ENCODE peak calls at places on chromosomes 16 and 17, in eight cellular contexts. Y, S, N, H, P, F, A and L are unnamed samples.
A peak's percentile ranks its signal among the peaks of the same experiment; 100 is the strongest.

GRCh38 chr16:25966172-25967097 is 274.7 kb downstream of the HS3ST4 start:
- DNase-seq in A (no peak), P (no peak), H (no peak), S (no peak), F (no peak), Y (no peak), N (no peak), L (no peak)

GRCh38 chr17:81306491-81306890 is 11.4 kb upstream of the SLC38A10 start:
- DNase-seq in P (no peak), S (no peak), A (no peak), F (no peak), Y (no peak), H (no peak), N (no peak), L (no peak)

GRCh38 chr16:20868890-20869289 is 31.3 kb downstream of the DCUN1D3 start:
- DNase-seq in Y (peak; percentile 86), N (peak; percentile 89), F (peak; percentile 56), P (peak; percentile 80), H (peak; percentile 73), A (peak; percentile 85), S (no peak), L (peak; percentile 68)

GRCh38 chr16:28063611-28064061 is at the start of gene GSG1L:
- DNase-seq in P (no peak), Y (no peak), F (no peak), S (no peak), N (no peak), A (no peak), H (no peak), L (peak; percentile 12)

GRCh38 chr17:79777166-79777843 is 643 bp upstream of the CBX2 start:
- DNase-seq in P (no peak), N (peak; percentile 56), F (no peak), H (peak; percentile 40), S (no peak), Y (peak; percentile 76), A (peak; percentile 77), L (peak; percentile 64)

GRCh38 chr17:40480501-40481003 is 20.9 kb downstream of the TNS4 start:
- DNase-seq in A (no peak), H (peak; percentile 78), S (peak; percentile 47), P (no peak), F (no peak), Y (peak; percentile 90), N (no peak), L (peak; percentile 89)

GRCh38 chr17:76734080-76734840 is 2.9 kb downstream of the SRSF2 start:
- DNase-seq in N (no peak), S (no peak), Y (peak; percentile 62), A (no peak), F (no peak), H (no peak), P (no peak), L (peak; percentile 53)

GRCh38 chr17:67511012-67511411 is 133.9 kb downstream of the PITPNC1 start:
- DNase-seq in Y (no peak), P (no peak), F (no peak), N (no peak), S (no peak), H (no peak), A (no peak), L (no peak)

GRCh38 chr17:51164911-51165679 is 1.1 kb upstream of the NME2 start:
- DNase-seq in A (no peak), F (no peak), S (no peak), P (no peak), Y (no peak), H (no peak), N (peak; percentile 33), L (no peak)

GRCh38 chr17:77458202-77459017 is 317.6 kb downstream of the SEC14L1 start:
- DNase-seq in S (no peak), N (no peak), F (no peak), Y (no peak), A (no peak), P (no peak), H (no peak), L (no peak)

GRCh38 chr16:88619859-88620655 is 18.3 kb upstream of the IL17C start:
- DNase-seq in P (no peak), H (no peak), Y (no peak), F (no peak), S (no peak), A (no peak), N (no peak), L (no peak)

GRCh38 chr17:78227455-78227916 is 3.9 kb upstream of the TMEM235 start:
- DNase-seq in Y (no peak), S (no peak), N (no peak), P (no peak), H (no peak), F (no peak), A (no peak), L (no peak)

GRCh38 chr16:83215417-83216001 is 588.7 kb downstream of the CDH13 start:
- DNase-seq in Y (peak; percentile 50), H (no peak), A (no peak), S (no peak), P (no peak), F (no peak), N (no peak), L (peak; percentile 39)

GRCh38 chr16:87326151-87326571 is 9.0 kb upstream of the C16orf95 start:
- DNase-seq in S (no peak), Y (peak; percentile 54), F (no peak), N (no peak), P (no peak), H (no peak), A (no peak), L (peak; percentile 14)

GRCh38 chr16:53041196-53041977 is 11.3 kb downstream of the CHD9NB start:
- DNase-seq in F (peak; percentile 57), P (no peak), A (peak; percentile 62), Y (peak; percentile 53), H (peak; percentile 55), S (no peak), N (peak; percentile 35), L (no peak)

GRCh38 chr17:77445030-77445907 is 304.5 kb downstream of the SEC14L1 start:
- DNase-seq in P (no peak), Y (peak; percentile 85), H (peak; percentile 96), S (no peak), F (no peak), A (peak; percentile 71), N (no peak), L (peak; percentile 80)

GRCh38 chr16:55842369-55843104 is 9.6 kb upstream of the CES1 start:
- DNase-seq in F (no peak), Y (peak; percentile 68), S (no peak), N (peak; percentile 35), A (no peak), P (no peak), H (peak; percentile 42), L (peak; percentile 63)

GRCh38 chr16:88810166-88810867 is 1.4 kb downstream of the APRT start:
- DNase-seq in A (no peak), H (no peak), P (no peak), F (no peak), Y (peak; percentile 38), N (no peak), S (no peak), L (peak; percentile 45)

DNA sequence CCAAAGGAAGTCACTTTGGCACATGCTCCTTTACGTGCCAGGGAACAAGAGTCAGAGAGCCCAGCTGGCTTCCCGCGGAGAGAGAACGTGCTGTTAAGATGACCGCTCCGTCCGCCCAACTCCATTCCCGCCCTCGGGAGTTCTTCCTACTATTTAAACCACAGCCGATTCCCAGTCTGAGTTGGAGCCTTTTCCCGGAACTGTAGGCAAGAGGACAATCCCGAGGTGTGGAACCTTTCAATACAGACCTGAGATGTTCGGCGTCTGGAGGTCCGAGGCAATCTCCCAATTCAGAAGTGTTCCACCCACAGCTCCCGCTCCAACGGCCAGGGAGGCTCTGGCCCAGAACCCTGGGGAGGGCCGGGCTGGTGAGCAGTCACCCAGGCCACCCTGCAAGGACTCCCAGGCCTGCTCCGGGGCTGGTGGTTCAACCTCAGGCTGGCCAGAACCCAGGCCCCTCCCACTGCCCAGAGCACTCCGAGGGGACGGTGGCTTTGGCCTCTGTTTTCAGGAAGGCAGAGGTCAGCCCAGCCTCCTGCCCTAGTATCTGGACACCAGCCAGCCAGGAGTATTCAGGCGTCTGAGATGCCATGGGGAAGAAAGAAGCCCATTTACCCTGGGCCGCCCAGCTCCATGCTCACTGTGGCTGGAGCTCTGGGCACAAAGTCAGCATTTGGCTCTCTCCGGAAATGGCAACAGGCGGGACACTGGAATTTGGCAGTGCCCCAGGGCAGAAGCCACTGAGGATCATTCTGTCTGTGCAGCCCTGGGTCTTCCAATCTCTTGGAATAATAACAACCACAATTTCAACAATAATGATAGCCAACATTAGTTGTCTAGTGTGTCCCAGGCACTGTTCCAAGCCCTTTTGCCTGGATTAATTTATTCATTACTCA is 21.4 kb downstream of the EMP2 start:
- DNase-seq in P (peak; percentile 54), S (peak; percentile 53), H (peak; percentile 77), A (peak; percentile 70), Y (peak; percentile 82), F (peak; percentile 78), N (peak; percentile 41), L (peak; percentile 84)
- H3K4me3 ChIP-seq in P (no peak overlapping the region), S (peak overlapping the region; percentile 13), H (peak overlapping the region; percentile 41), A (no peak overlapping the region), Y (peak overlapping the region; percentile 4), F (peak overlapping the region; percentile 32), N (no peak overlapping the region), L (peak overlapping the region; percentile 62)

GRCh38 chr16:30409125-30410060 is 2.0 kb downstream of the ZNF771 start:
- DNase-seq in H (peak; percentile 77), Y (peak; percentile 93), S (peak; percentile 17), P (peak; percentile 92), N (peak; percentile 92), A (peak; percentile 92), F (peak; percentile 91), L (peak; percentile 88)
- H3K4me3 ChIP-seq in H (no peak overlapping the region), Y (no peak overlapping the region), S (no peak overlapping the region), P (no peak overlapping the region), N (no peak overlapping the region), A (no peak overlapping the region), F (no peak overlapping the region), L (no peak overlapping the region)

GRCh38 chr17:39306028-39306427 is 80.3 kb upstream of the STAC2 start:
- DNase-seq in Y (no peak), N (no peak), P (no peak), A (no peak), H (no peak), F (no peak), S (no peak), L (no peak)
- H3K4me3 ChIP-seq in Y (no peak overlapping the region), N (no peak overlapping the region), P (no peak overlapping the region), A (no peak overlapping the region), H (no peak overlapping the region), F (no peak overlapping the region), S (no peak overlapping the region), L (no peak overlapping the region)

GRCh38 chr16:3008749-3009088 is 4.0 kb upstream of the CLDN9 start:
- DNase-seq in S (no peak), P (no peak), H (no peak), A (no peak), Y (no peak), N (no peak), F (no peak), L (no peak)
- H3K4me3 ChIP-seq in S (no peak overlapping the region), P (no peak overlapping the region), H (no peak overlapping the region), A (no peak overlapping the region), Y (no peak overlapping the region), N (no peak overlapping the region), F (no peak overlapping the region), L (no peak overlapping the region)

GRCh38 chr16:81752876-81753227 is 26.2 kb upstream of the PLCG2 start:
- DNase-seq in N (no peak), Y (no peak), H (no peak), A (no peak), F (no peak), P (no peak), S (no peak), L (no peak)
- H3K4me3 ChIP-seq in N (no peak overlapping the region), Y (no peak overlapping the region), H (no peak overlapping the region), A (no peak overlapping the region), F (no peak overlapping the region), P (no peak overlapping the region), S (no peak overlapping the region), L (no peak overlapping the region)

GRCh38 chr17:57862410-57862989 is 12.7 kb upstream of the MRPS23 start:
- DNase-seq in F (peak; percentile 38), A (no peak), N (peak; percentile 39), P (no peak), S (no peak), Y (no peak), H (no peak), L (no peak)
- H3K4me3 ChIP-seq in F (peak overlapping the region; percentile 53), A (peak overlapping the region; percentile 52), N (no peak overlapping the region), P (no peak overlapping the region), S (no peak overlapping the region), Y (peak overlapping the region; percentile 21), H (no peak overlapping the region), L (peak overlapping the region; percentile 68)